ENCODE peak calls at places on chromosomes 2 and 18, in eight cellular contexts. One of them, this sample, is unnamed. For H3K27me3 and H3K4me1, the result is how much of the 10 kb centered on the place peaks cover.

GRCh38 chr2:85009019-85009618 is 38.2 kb downstream of the KCMF1 start:
- DNase-seq in sigmoid colon: no peak
- DNase-seq in CD8-positive, alpha-beta memory T cell: no peak
- DNase-seq in thoracic aorta: no peak
- DNase-seq in heart right ventricle: no peak
- DNase-seq in adrenal gland: no peak
- DNase-seq in psoas muscle: no peak
- DNase-seq in gastrocnemius medialis: no peak
- DNase-seq in this sample: no peak

GRCh38 chr2:64263315-64263714 is 119.1 kb upstream of the PELI1 start:
- DNase-seq in sigmoid colon: no peak
- DNase-seq in CD8-positive, alpha-beta memory T cell: no peak
- DNase-seq in thoracic aorta: no peak
- DNase-seq in heart right ventricle: no peak
- DNase-seq in adrenal gland: no peak
- DNase-seq in psoas muscle: no peak
- DNase-seq in gastrocnemius medialis: no peak
- DNase-seq in this sample: peak

GRCh38 chr18:42614619-42615293 is 500.7 kb downstream of the RIT2 start:
- DNase-seq in sigmoid colon: no peak
- DNase-seq in CD8-positive, alpha-beta memory T cell: no peak
- DNase-seq in thoracic aorta: no peak
- DNase-seq in heart right ventricle: peak
- DNase-seq in adrenal gland: no peak
- DNase-seq in psoas muscle: no peak
- DNase-seq in gastrocnemius medialis: peak
- DNase-seq in this sample: no peak

GRCh38 chr18:49591271-49591670 is 29.4 kb downstream of the LIPG start:
- DNase-seq in sigmoid colon: no peak
- DNase-seq in CD8-positive, alpha-beta memory T cell: no peak
- DNase-seq in thoracic aorta: no peak
- DNase-seq in heart right ventricle: no peak
- DNase-seq in adrenal gland: no peak
- DNase-seq in psoas muscle: no peak
- DNase-seq in gastrocnemius medialis: no peak
- DNase-seq in this sample: no peak

GRCh38 chr2:68193774-68194372 is 36.2 kb downstream of the PNO1 start:
- DNase-seq in sigmoid colon: no peak
- DNase-seq in CD8-positive, alpha-beta memory T cell: no peak
- DNase-seq in thoracic aorta: no peak
- DNase-seq in heart right ventricle: no peak
- DNase-seq in adrenal gland: no peak
- DNase-seq in psoas muscle: no peak
- DNase-seq in gastrocnemius medialis: no peak
- DNase-seq in this sample: no peak

GRCh38 chr2:225025917-225026571 is 16.2 kb downstream of the DOCK10 start:
- DNase-seq in sigmoid colon: no peak
- DNase-seq in CD8-positive, alpha-beta memory T cell: no peak
- DNase-seq in thoracic aorta: no peak
- DNase-seq in heart right ventricle: no peak
- DNase-seq in adrenal gland: peak
- DNase-seq in psoas muscle: no peak
- DNase-seq in gastrocnemius medialis: no peak
- DNase-seq in this sample: no peak

GRCh38 chr2:61538920-61539559 is 884 bp upstream of the XPO1 start:
- DNase-seq in sigmoid colon: peak
- DNase-seq in CD8-positive, alpha-beta memory T cell: peak
- DNase-seq in thoracic aorta: no peak
- DNase-seq in heart right ventricle: peak
- DNase-seq in adrenal gland: peak
- DNase-seq in psoas muscle: no peak
- DNase-seq in gastrocnemius medialis: peak
- DNase-seq in this sample: no peak

GRCh38 chr18:28494151-28494550 is 317.2 kb upstream of the CDH2 start:
- DNase-seq in sigmoid colon: no peak
- DNase-seq in CD8-positive, alpha-beta memory T cell: no peak
- DNase-seq in thoracic aorta: no peak
- DNase-seq in heart right ventricle: no peak
- DNase-seq in adrenal gland: no peak
- DNase-seq in psoas muscle: no peak
- DNase-seq in gastrocnemius medialis: no peak
- DNase-seq in this sample: no peak

GRCh38 chr2:149732001-149732685 is 144.6 kb upstream of the MMADHC start:
- DNase-seq in sigmoid colon: no peak
- DNase-seq in CD8-positive, alpha-beta memory T cell: no peak
- DNase-seq in thoracic aorta: peak
- DNase-seq in heart right ventricle: peak
- DNase-seq in adrenal gland: no peak
- DNase-seq in psoas muscle: no peak
- DNase-seq in gastrocnemius medialis: no peak
- DNase-seq in this sample: peak

GRCh38 chr18:78006006-78006802 is 756.6 kb downstream of the GALR1 start:
- DNase-seq in sigmoid colon: no peak
- DNase-seq in CD8-positive, alpha-beta memory T cell: no peak
- DNase-seq in thoracic aorta: no peak
- DNase-seq in heart right ventricle: no peak
- DNase-seq in adrenal gland: no peak
- DNase-seq in psoas muscle: no peak
- DNase-seq in gastrocnemius medialis: no peak
- DNase-seq in this sample: no peak

GRCh38 chr2:128279786-128280701 is 38.6 kb downstream of the HS6ST1 start:
- DNase-seq in sigmoid colon: peak
- DNase-seq in CD8-positive, alpha-beta memory T cell: no peak
- DNase-seq in thoracic aorta: no peak
- DNase-seq in heart right ventricle: no peak
- DNase-seq in adrenal gland: peak
- DNase-seq in psoas muscle: peak
- DNase-seq in gastrocnemius medialis: peak
- DNase-seq in this sample: no peak

GRCh38 chr2:104862061-104862941 is 8.4 kb downstream of the POU3F3 start:
- DNase-seq in sigmoid colon: no peak
- DNase-seq in CD8-positive, alpha-beta memory T cell: no peak
- DNase-seq in thoracic aorta: no peak
- DNase-seq in heart right ventricle: no peak
- DNase-seq in adrenal gland: no peak
- DNase-seq in psoas muscle: no peak
- DNase-seq in gastrocnemius medialis: no peak
- DNase-seq in this sample: no peak
- H3K27me3 ChIP-seq in sigmoid colon: half or more
- H3K27me3 ChIP-seq in CD8-positive, alpha-beta memory T cell: half or more
- H3K27me3 ChIP-seq in thoracic aorta: under half
- H3K27me3 ChIP-seq in heart right ventricle: half or more
- H3K27me3 ChIP-seq in adrenal gland: half or more
- H3K27me3 ChIP-seq in psoas muscle: half or more
- H3K27me3 ChIP-seq in gastrocnemius medialis: half or more
- H3K27me3 ChIP-seq in this sample: under half

GRCh38 chr2:20198001-20198400 is 26.9 kb downstream of the SDC1 start:
- DNase-seq in sigmoid colon: no peak
- DNase-seq in CD8-positive, alpha-beta memory T cell: no peak
- DNase-seq in thoracic aorta: no peak
- DNase-seq in heart right ventricle: no peak
- DNase-seq in adrenal gland: no peak
- DNase-seq in psoas muscle: no peak
- DNase-seq in gastrocnemius medialis: no peak
- DNase-seq in this sample: no peak

GRCh38 chr2:20198796-20199361 is 26.1 kb downstream of the SDC1 start:
- DNase-seq in sigmoid colon: no peak
- DNase-seq in CD8-positive, alpha-beta memory T cell: no peak
- DNase-seq in thoracic aorta: no peak
- DNase-seq in heart right ventricle: no peak
- DNase-seq in adrenal gland: no peak
- DNase-seq in psoas muscle: no peak
- DNase-seq in gastrocnemius medialis: no peak
- DNase-seq in this sample: no peak

GRCh38 chr2:20196053-20196880 is 28.7 kb downstream of the SDC1 start:
- DNase-seq in sigmoid colon: no peak
- DNase-seq in CD8-positive, alpha-beta memory T cell: no peak
- DNase-seq in thoracic aorta: no peak
- DNase-seq in heart right ventricle: no peak
- DNase-seq in adrenal gland: no peak
- DNase-seq in psoas muscle: no peak
- DNase-seq in gastrocnemius medialis: no peak
- DNase-seq in this sample: no peak

GRCh38 chr2:20195431-20195830 is 29.5 kb downstream of the SDC1 start:
- DNase-seq in sigmoid colon: no peak
- DNase-seq in CD8-positive, alpha-beta memory T cell: no peak
- DNase-seq in thoracic aorta: no peak
- DNase-seq in heart right ventricle: no peak
- DNase-seq in adrenal gland: no peak
- DNase-seq in psoas muscle: no peak
- DNase-seq in gastrocnemius medialis: no peak
- DNase-seq in this sample: no peak

DNA sequence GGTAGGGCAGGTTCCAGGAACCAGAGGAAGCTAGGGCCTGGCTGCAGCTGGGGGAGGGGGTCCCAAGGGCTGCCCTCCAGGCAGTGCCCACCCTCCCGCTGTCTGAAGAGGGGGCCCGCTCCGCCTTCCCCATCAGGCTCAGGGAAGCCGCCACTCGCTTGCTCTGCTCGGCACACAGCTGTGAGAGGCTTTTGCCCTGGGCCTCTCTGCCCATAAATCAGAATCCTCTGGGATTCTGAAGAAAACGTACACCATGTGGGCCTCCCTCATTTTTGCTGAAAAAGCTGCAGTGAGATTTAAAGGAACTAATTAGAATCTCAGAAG is 28.1 kb downstream of the SDC1 start:
- DNase-seq in sigmoid colon: no peak
- DNase-seq in CD8-positive, alpha-beta memory T cell: no peak
- DNase-seq in thoracic aorta: no peak
- DNase-seq in heart right ventricle: no peak
- DNase-seq in adrenal gland: no peak
- DNase-seq in psoas muscle: no peak
- DNase-seq in gastrocnemius medialis: no peak
- DNase-seq in this sample: no peak
- H3K4me1 ChIP-seq in sigmoid colon: under half
- H3K4me1 ChIP-seq in CD8-positive, alpha-beta memory T cell: under half
- H3K4me1 ChIP-seq in thoracic aorta: under half
- H3K4me1 ChIP-seq in heart right ventricle: under half
- H3K4me1 ChIP-seq in adrenal gland: under half
- H3K4me1 ChIP-seq in psoas muscle: under half
- H3K4me1 ChIP-seq in gastrocnemius medialis: under half
- H3K4me1 ChIP-seq in this sample: under half

GRCh38 chr2:70534183-70534836 is 19.3 kb downstream of the TGFA start:
- DNase-seq in sigmoid colon: no peak
- DNase-seq in CD8-positive, alpha-beta memory T cell: no peak
- DNase-seq in thoracic aorta: no peak
- DNase-seq in heart right ventricle: no peak
- DNase-seq in adrenal gland: no peak
- DNase-seq in psoas muscle: no peak
- DNase-seq in gastrocnemius medialis: no peak
- DNase-seq in this sample: no peak

GRCh38 chr2:70532244-70532935 is 21.2 kb downstream of the TGFA start:
- DNase-seq in sigmoid colon: no peak
- DNase-seq in CD8-positive, alpha-beta memory T cell: no peak
- DNase-seq in thoracic aorta: no peak
- DNase-seq in heart right ventricle: no peak
- DNase-seq in adrenal gland: no peak
- DNase-seq in psoas muscle: no peak
- DNase-seq in gastrocnemius medialis: no peak
- DNase-seq in this sample: no peak

GRCh38 chr2:70537840-70538239 is 15.8 kb downstream of the TGFA start:
- DNase-seq in sigmoid colon: no peak
- DNase-seq in CD8-positive, alpha-beta memory T cell: no peak
- DNase-seq in thoracic aorta: no peak
- DNase-seq in heart right ventricle: no peak
- DNase-seq in adrenal gland: no peak
- DNase-seq in psoas muscle: no peak
- DNase-seq in gastrocnemius medialis: no peak
- DNase-seq in this sample: no peak

GRCh38 chr2:70536517-70537060 is 17.0 kb downstream of the TGFA start:
- DNase-seq in sigmoid colon: no peak
- DNase-seq in CD8-positive, alpha-beta memory T cell: no peak
- DNase-seq in thoracic aorta: no peak
- DNase-seq in heart right ventricle: no peak
- DNase-seq in adrenal gland: no peak
- DNase-seq in psoas muscle: no peak
- DNase-seq in gastrocnemius medialis: no peak
- DNase-seq in this sample: no peak

GRCh38 chr2:70535573-70535972 is 18.1 kb downstream of the TGFA start:
- DNase-seq in sigmoid colon: no peak
- DNase-seq in CD8-positive, alpha-beta memory T cell: no peak
- DNase-seq in thoracic aorta: no peak
- DNase-seq in heart right ventricle: no peak
- DNase-seq in adrenal gland: no peak
- DNase-seq in psoas muscle: no peak
- DNase-seq in gastrocnemius medialis: no peak
- DNase-seq in this sample: no peak
- H3K27me3 ChIP-seq in sigmoid colon: under half
- H3K27me3 ChIP-seq in CD8-positive, alpha-beta memory T cell: under half
- H3K27me3 ChIP-seq in thoracic aorta: under half
- H3K27me3 ChIP-seq in heart right ventricle: under half
- H3K27me3 ChIP-seq in adrenal gland: under half
- H3K27me3 ChIP-seq in psoas muscle: under half
- H3K27me3 ChIP-seq in gastrocnemius medialis: under half
- H3K27me3 ChIP-seq in this sample: under half

DNA sequence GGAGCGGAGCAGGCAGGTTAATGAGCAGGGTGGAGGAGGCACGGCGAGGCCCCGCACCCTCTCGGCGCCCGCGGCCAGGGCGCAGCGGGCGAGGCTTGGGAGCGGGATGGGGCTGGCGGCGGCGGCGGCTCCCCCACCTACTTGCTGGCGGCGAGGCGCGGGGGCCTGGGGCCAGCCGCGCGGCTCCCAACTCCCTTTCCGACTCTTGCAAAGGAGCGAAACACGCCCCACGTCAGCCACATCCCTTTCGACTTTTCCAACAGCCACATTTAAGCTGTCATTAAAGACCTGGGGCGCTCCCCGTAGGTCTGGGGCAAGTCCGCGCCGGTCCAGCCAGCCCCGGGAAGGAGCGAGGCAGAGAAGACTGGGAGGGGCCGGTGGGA is 741 bp upstream of the KCTD1 start:
- DNase-seq in sigmoid colon: peak
- DNase-seq in CD8-positive, alpha-beta memory T cell: no peak
- DNase-seq in thoracic aorta: no peak
- DNase-seq in heart right ventricle: peak
- DNase-seq in adrenal gland: peak
- DNase-seq in psoas muscle: peak
- DNase-seq in gastrocnemius medialis: peak
- DNase-seq in this sample: peak
- H3K4me1 ChIP-seq in sigmoid colon: half or more
- H3K4me1 ChIP-seq in CD8-positive, alpha-beta memory T cell: under half
- H3K4me1 ChIP-seq in thoracic aorta: under half
- H3K4me1 ChIP-seq in heart right ventricle: under half
- H3K4me1 ChIP-seq in adrenal gland: under half
- H3K4me1 ChIP-seq in psoas muscle: under half
- H3K4me1 ChIP-seq in gastrocnemius medialis: under half
- H3K4me1 ChIP-seq in this sample: under half